ENCODE peak calls at places on chromosomes 5 and 9, in five cellular contexts. One of them, this sample, is unnamed.

GRCh38 chr5:18433336-18433735 is 799.1 kb downstream of the TAF11L14 start:
- DNase-seq in mesothelial cell of epicardium: no peak
- DNase-seq in adrenal gland: no peak
- DNase-seq in left lung: no peak
- DNase-seq in HCT116: no peak
- DNase-seq in this sample: no peak

GRCh38 chr9:107208121-107208520 is 75.0 kb upstream of the RAD23B start:
- DNase-seq in left lung: no peak
- DNase-seq in mesothelial cell of epicardium: no peak
- DNase-seq in HCT116: no peak
- DNase-seq in adrenal gland: no peak
- DNase-seq in this sample: no peak

GRCh38 chr5:1692381-1692780 is 107.3 kb downstream of the MRPL36 start:
- DNase-seq in mesothelial cell of epicardium: no peak
- DNase-seq in adrenal gland: no peak
- DNase-seq in HCT116: no peak
- DNase-seq in left lung: no peak
- DNase-seq in this sample: no peak

GRCh38 chr5:128512894-128513293 is 25.2 kb downstream of the FBN2 start:
- DNase-seq in left lung: no peak
- DNase-seq in HCT116: no peak
- DNase-seq in adrenal gland: no peak
- DNase-seq in mesothelial cell of epicardium: no peak
- DNase-seq in this sample: no peak

GRCh38 chr5:32027093-32027716 is 146.9 kb downstream of the GOLPH3 start:
- DNase-seq in HCT116: no peak
- DNase-seq in left lung: no peak
- DNase-seq in adrenal gland: no peak
- DNase-seq in mesothelial cell of epicardium: no peak
- DNase-seq in this sample: no peak

GRCh38 chr5:23026252-23027170 is 173.4 kb upstream of the CDH12 start:
- DNase-seq in HCT116: no peak
- DNase-seq in adrenal gland: no peak
- DNase-seq in mesothelial cell of epicardium: no peak
- DNase-seq in left lung: no peak
- DNase-seq in this sample: no peak

GRCh38 chr5:1525624-1525985 is 1.8 kb upstream of the LPCAT1 start:
- DNase-seq in adrenal gland: peak
- DNase-seq in HCT116: no peak
- DNase-seq in left lung: no peak
- DNase-seq in mesothelial cell of epicardium: no peak
- DNase-seq in this sample: no peak

GRCh38 chr5:76548525-76549229 is 74.5 kb downstream of the F2RL2 start:
- DNase-seq in adrenal gland: no peak
- DNase-seq in HCT116: no peak
- DNase-seq in mesothelial cell of epicardium: no peak
- DNase-seq in left lung: no peak
- DNase-seq in this sample: no peak

GRCh38 chr5:78610633-78611032 is 37.9 kb downstream of the LHFPL2 start:
- DNase-seq in HCT116: no peak
- DNase-seq in mesothelial cell of epicardium: no peak
- DNase-seq in left lung: no peak
- DNase-seq in adrenal gland: no peak
- DNase-seq in this sample: no peak

GRCh38 chr9:110129460-110129859 is 78.5 kb downstream of the C9orf152 start:
- DNase-seq in adrenal gland: no peak
- DNase-seq in mesothelial cell of epicardium: no peak
- DNase-seq in HCT116: no peak
- DNase-seq in left lung: no peak
- DNase-seq in this sample: no peak

GRCh38 chr9:21579209-21579608 is 97.1 kb upstream of the IFNE start:
- DNase-seq in left lung: no peak
- DNase-seq in HCT116: no peak
- DNase-seq in adrenal gland: no peak
- DNase-seq in mesothelial cell of epicardium: no peak
- DNase-seq in this sample: no peak

GRCh38 chr9:23717505-23717904 is 108.5 kb downstream of the ELAVL2 start:
- DNase-seq in left lung: no peak
- DNase-seq in HCT116: no peak
- DNase-seq in mesothelial cell of epicardium: no peak
- DNase-seq in adrenal gland: no peak
- DNase-seq in this sample: no peak

GRCh38 chr5:18967637-18968036 is 1020.4 kb downstream of the CDH18 start:
- DNase-seq in left lung: no peak
- DNase-seq in HCT116: no peak
- DNase-seq in mesothelial cell of epicardium: no peak
- DNase-seq in adrenal gland: no peak
- DNase-seq in this sample: no peak

GRCh38 chr9:4666042-4666699 is at the start of gene SPATA6L:
- DNase-seq in left lung: peak
- DNase-seq in adrenal gland: peak
- DNase-seq in HCT116: no peak
- DNase-seq in mesothelial cell of epicardium: peak
- DNase-seq in this sample: peak

GRCh38 chr5:17019324-17019723 is 83.2 kb upstream of the MYO10 start:
- DNase-seq in left lung: no peak
- DNase-seq in HCT116: no peak
- DNase-seq in mesothelial cell of epicardium: no peak
- DNase-seq in adrenal gland: no peak
- DNase-seq in this sample: no peak

GRCh38 chr5:140345919-140346347 is 470 bp downstream of the HBEGF start:
- DNase-seq in HCT116: no peak
- DNase-seq in left lung: peak
- DNase-seq in adrenal gland: peak
- DNase-seq in mesothelial cell of epicardium: no peak
- DNase-seq in this sample: no peak

GRCh38 chr5:72607381-72607780 is 100.2 kb upstream of the ZNF366 start:
- DNase-seq in HCT116: no peak
- DNase-seq in left lung: no peak
- DNase-seq in mesothelial cell of epicardium: no peak
- DNase-seq in adrenal gland: no peak
- DNase-seq in this sample: no peak

GRCh38 chr5:172417983-172418630 is 36.2 kb downstream of the SH3PXD2B start:
- DNase-seq in HCT116: no peak
- DNase-seq in mesothelial cell of epicardium: peak
- DNase-seq in left lung: peak
- DNase-seq in adrenal gland: peak
- DNase-seq in this sample: no peak

GRCh38 chr9:99881769-99882168 is 24.7 kb upstream of the STX17 start:
- DNase-seq in left lung: no peak
- DNase-seq in mesothelial cell of epicardium: no peak
- DNase-seq in HCT116: no peak
- DNase-seq in adrenal gland: no peak
- DNase-seq in this sample: no peak

GRCh38 chr5:74390306-74390637 is 250.3 kb downstream of the ENC1 start:
- DNase-seq in left lung: no peak
- DNase-seq in HCT116: no peak
- DNase-seq in mesothelial cell of epicardium: no peak
- DNase-seq in adrenal gland: no peak
- DNase-seq in this sample: no peak

GRCh38 chr5:33470544-33470943 is 29.8 kb downstream of the TARS1 start:
- DNase-seq in mesothelial cell of epicardium: no peak
- DNase-seq in HCT116: peak
- DNase-seq in adrenal gland: peak
- DNase-seq in left lung: no peak
- DNase-seq in this sample: no peak

GRCh38 chr5:150532996-150533395 is 25.1 kb downstream of the NDST1 start:
- DNase-seq in left lung: no peak
- DNase-seq in HCT116: no peak
- DNase-seq in mesothelial cell of epicardium: no peak
- DNase-seq in adrenal gland: no peak
- DNase-seq in this sample: no peak

GRCh38 chr9:131178382-131178781 is 53.0 kb downstream of the NUP214 start:
- DNase-seq in left lung: peak
- DNase-seq in HCT116: peak
- DNase-seq in adrenal gland: peak
- DNase-seq in mesothelial cell of epicardium: no peak
- DNase-seq in this sample: peak

GRCh38 chr5:179568731-179569130 is 18.4 kb downstream of the RUFY1 start:
- DNase-seq in HCT116: no peak
- DNase-seq in adrenal gland: no peak
- DNase-seq in mesothelial cell of epicardium: no peak
- DNase-seq in left lung: no peak
- DNase-seq in this sample: no peak

GRCh38 chr9:114504341-114505186 is 709 bp downstream of the WHRN start:
- DNase-seq in HCT116: peak
- DNase-seq in left lung: peak
- DNase-seq in mesothelial cell of epicardium: peak
- DNase-seq in adrenal gland: peak
- DNase-seq in this sample: peak

GRCh38 chr5:143041461-143041860 is 271.3 kb downstream of the ARHGAP26 start:
- DNase-seq in adrenal gland: no peak
- DNase-seq in left lung: no peak
- DNase-seq in mesothelial cell of epicardium: no peak
- DNase-seq in HCT116: no peak
- DNase-seq in this sample: no peak

GRCh38 chr9:95132406-95133350 is 184.8 kb downstream of the FANCC start:
- DNase-seq in left lung: no peak
- DNase-seq in adrenal gland: no peak
- DNase-seq in HCT116: no peak
- DNase-seq in mesothelial cell of epicardium: no peak
- DNase-seq in this sample: no peak

GRCh38 chr5:72364961-72365360 is 44.8 kb downstream of the PTCD2 start:
- DNase-seq in HCT116: no peak
- DNase-seq in left lung: no peak
- DNase-seq in mesothelial cell of epicardium: no peak
- DNase-seq in adrenal gland: no peak
- DNase-seq in this sample: no peak

GRCh38 chr5:95794070-95794516 is 28.4 kb downstream of the GLRX start:
- DNase-seq in adrenal gland: no peak
- DNase-seq in mesothelial cell of epicardium: no peak
- DNase-seq in left lung: no peak
- DNase-seq in HCT116: no peak
- DNase-seq in this sample: no peak

GRCh38 chr9:17009071-17009470 is 125.8 kb upstream of the CNTLN start:
- DNase-seq in adrenal gland: no peak
- DNase-seq in HCT116: no peak
- DNase-seq in left lung: no peak
- DNase-seq in mesothelial cell of epicardium: no peak
- DNase-seq in this sample: no peak

GRCh38 chr5:111099058-111099778 is 7.1 kb downstream of the WDR36 start:
- DNase-seq in HCT116: no peak
- DNase-seq in mesothelial cell of epicardium: no peak
- DNase-seq in adrenal gland: no peak
- DNase-seq in left lung: no peak
- DNase-seq in this sample: no peak

GRCh38 chr5:96113170-96113939 is 151.7 kb upstream of the ELL2 start:
- DNase-seq in left lung: peak
- DNase-seq in mesothelial cell of epicardium: no peak
- DNase-seq in adrenal gland: no peak
- DNase-seq in HCT116: no peak
- DNase-seq in this sample: no peak

DNA sequence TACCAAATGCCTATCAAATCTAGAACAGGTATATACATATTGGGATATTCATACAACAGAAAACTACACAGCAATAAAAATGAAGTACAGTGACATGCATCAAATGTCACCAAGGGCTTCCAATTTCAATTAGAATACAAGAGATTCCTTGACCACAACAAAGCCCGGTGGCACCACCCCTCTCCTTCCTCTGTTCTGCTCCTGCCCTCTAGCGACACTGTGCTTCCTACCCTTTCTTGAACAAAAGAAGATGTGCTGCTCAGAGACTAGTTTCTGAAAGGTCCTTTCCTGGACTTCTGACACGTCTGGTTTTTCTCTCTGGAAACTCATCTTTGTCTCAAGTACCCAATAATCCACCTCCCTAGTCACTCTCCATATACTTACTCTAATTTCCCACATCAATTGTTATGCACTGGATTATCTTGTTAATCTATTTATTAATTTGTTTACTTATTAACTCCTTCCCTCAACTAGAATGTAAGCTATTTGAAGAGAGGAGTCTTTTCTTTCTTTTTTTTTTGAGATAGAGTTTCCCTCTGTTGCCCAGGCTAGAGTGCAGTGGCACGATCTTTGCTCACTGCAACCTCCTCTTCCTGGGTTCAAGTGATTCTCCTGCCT is 70.4 kb upstream of the CTSV start:
- DNase-seq in HCT116: peak
- DNase-seq in adrenal gland: peak
- DNase-seq in left lung: no peak
- DNase-seq in mesothelial cell of epicardium: no peak
- DNase-seq in this sample: no peak
- TF ChIP-seq CTCF in HCT116: peak
- TF ChIP-seq CTCF in adrenal gland: peak
- TF ChIP-seq CTCF in left lung: no peak
- TF ChIP-seq CTCF in mesothelial cell of epicardium: no peak
- TF ChIP-seq CTCF in this sample: no peak

DNA sequence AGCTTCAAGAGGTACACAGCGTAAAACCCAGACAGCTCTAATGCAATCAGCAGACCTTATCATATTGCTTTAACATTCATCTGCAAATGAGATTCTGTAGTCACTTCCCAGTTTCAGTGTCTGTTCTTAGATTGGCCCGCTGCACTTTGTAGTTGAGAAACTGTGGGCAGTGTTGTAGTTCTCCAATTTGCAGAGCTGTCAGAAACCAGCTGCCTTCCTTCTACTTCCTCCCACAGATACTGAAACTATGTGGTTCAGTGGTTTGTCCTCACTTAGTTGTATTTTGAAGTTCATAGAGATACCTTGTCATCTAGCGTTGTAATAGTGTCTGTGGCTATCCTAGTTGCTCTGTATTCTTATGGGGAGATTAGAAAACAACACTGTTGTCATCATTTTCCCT is 39.6 kb upstream of the TRIM36 start:
- DNase-seq in HCT116: no peak
- DNase-seq in adrenal gland: peak
- DNase-seq in left lung: peak
- DNase-seq in mesothelial cell of epicardium: no peak
- DNase-seq in this sample: peak
- TF ChIP-seq CTCF in HCT116: no peak
- TF ChIP-seq CTCF in adrenal gland: no peak
- TF ChIP-seq CTCF in left lung: no peak
- TF ChIP-seq CTCF in mesothelial cell of epicardium: no peak
- TF ChIP-seq CTCF in this sample: no peak

GRCh38 chr5:14399054-14399657 is 182.4 kb upstream of the OTULINL start:
- DNase-seq in left lung: no peak
- DNase-seq in mesothelial cell of epicardium: no peak
- DNase-seq in adrenal gland: no peak
- DNase-seq in HCT116: peak
- DNase-seq in this sample: no peak
- TF ChIP-seq CTCF in left lung: peak
- TF ChIP-seq CTCF in mesothelial cell of epicardium: peak
- TF ChIP-seq CTCF in adrenal gland: peak
- TF ChIP-seq CTCF in HCT116: no peak
- TF ChIP-seq CTCF in this sample: peak

GRCh38 chr9:121561385-121562222 is 62.0 kb upstream of the GGTA1 start:
- DNase-seq in mesothelial cell of epicardium: no peak
- DNase-seq in HCT116: no peak
- DNase-seq in adrenal gland: no peak
- DNase-seq in left lung: no peak
- DNase-seq in this sample: no peak
- TF ChIP-seq CTCF in mesothelial cell of epicardium: no peak
- TF ChIP-seq CTCF in HCT116: no peak
- TF ChIP-seq CTCF in adrenal gland: no peak
- TF ChIP-seq CTCF in left lung: no peak
- TF ChIP-seq CTCF in this sample: no peak

GRCh38 chr9:124357591-124358361 is 57.5 kb downstream of the PSMB7 start:
- DNase-seq in HCT116: no peak
- DNase-seq in left lung: no peak
- DNase-seq in mesothelial cell of epicardium: no peak
- DNase-seq in adrenal gland: no peak
- DNase-seq in this sample: no peak
- TF ChIP-seq CTCF in HCT116: peak
- TF ChIP-seq CTCF in left lung: no peak
- TF ChIP-seq CTCF in mesothelial cell of epicardium: no peak
- TF ChIP-seq CTCF in adrenal gland: no peak
- TF ChIP-seq CTCF in this sample: no peak

This sample was measured in activated B cell treated with CpG ODN at 0.5 μM for 24 hours.